ENCODE peak calls at places on chromosomes 5 and 9, in five cellular contexts. N, J, K, V and W are unnamed samples.

GRCh38 chr5:133247881-133248642 is 196.2 kb downstream of the HSPA4 start:
- DNase-seq in N (no peak), J (no peak), K (peak; percentile 38), V (no peak), W (peak; percentile 38)

GRCh38 chr5:122101636-122102285 is 23.7 kb upstream of the LOX start:
- DNase-seq in N (no peak), J (peak; percentile 17), K (peak; percentile 86), V (no peak), W (no peak)

GRCh38 chr9:133101356-133102189 is 19.5 kb downstream of the RALGDS start:
- DNase-seq in N (no peak), J (no peak), K (no peak), V (no peak), W (no peak)

GRCh38 chr9:108033976-108034964 is 544.7 kb upstream of the KLF4 start:
- DNase-seq in N (no peak), J (no peak), K (peak; percentile 89), V (no peak), W (no peak)

GRCh38 chr5:130337179-130337888 is 433.1 kb downstream of the CHSY3 start:
- DNase-seq in N (no peak), J (no peak), K (peak; percentile 1), V (no peak), W (peak; percentile 10)

GRCh38 chr5:93322970-93323369 is 258.0 kb downstream of the NR2F1-AS1 start:
- DNase-seq in N (no peak), J (no peak), K (no peak), V (no peak), W (no peak)

GRCh38 chr5:86461169-86461956 is 156.4 kb upstream of the COX7C start:
- DNase-seq in N (no peak), J (no peak), K (no peak), V (no peak), W (no peak)

GRCh38 chr9:32906213-32906612 is 95.2 kb downstream of the APTX start:
- DNase-seq in N (no peak), J (no peak), K (no peak), V (no peak), W (no peak)

GRCh38 chr5:69416180-69416579 is 1.3 kb downstream of the MARVELD2 start:
- DNase-seq in N (no peak), J (no peak), K (no peak), V (no peak), W (no peak)

GRCh38 chr5:14213253-14213652 is 70.1 kb downstream of the TRIO start:
- DNase-seq in N (no peak), J (no peak), K (peak; percentile 67), V (no peak), W (no peak)

GRCh38 chr5:41408676-41409443 is 101.5 kb downstream of the PLCXD3 start:
- DNase-seq in N (no peak), J (no peak), K (peak; percentile 87), V (no peak), W (no peak)

GRCh38 chr9:131707677-131708612 is 31.9 kb downstream of the RAPGEF1 start:
- DNase-seq in N (no peak), J (no peak), K (peak; percentile 90), V (no peak), W (peak; percentile 57)

GRCh38 chr9:123282343-123283047 is 14.1 kb upstream of the STRBP start:
- DNase-seq in N (no peak), J (no peak), K (no peak), V (no peak), W (peak; percentile 68)

GRCh38 chr5:170070556-170071412 is 34.9 kb upstream of the FOXI1 start:
- DNase-seq in N (peak; percentile 69), J (no peak), K (peak; percentile 77), V (no peak), W (peak; percentile 43)

GRCh38 chr5:12248831-12249230 is 344.6 kb upstream of the CTNND2 start:
- DNase-seq in N (no peak), J (no peak), K (no peak), V (no peak), W (no peak)

GRCh38 chr5:12246016-12246415 is 341.8 kb upstream of the CTNND2 start:
- DNase-seq in N (no peak), J (no peak), K (no peak), V (no peak), W (no peak)

GRCh38 chr5:12237837-12238575 is 333.8 kb upstream of the CTNND2 start:
- DNase-seq in N (no peak), J (no peak), K (no peak), V (no peak), W (no peak)

GRCh38 chr5:12245429-12245828 is 341.2 kb upstream of the CTNND2 start:
- DNase-seq in N (no peak), J (no peak), K (no peak), V (no peak), W (no peak)

GRCh38 chr5:12242960-12243888 is 339.0 kb upstream of the CTNND2 start:
- DNase-seq in N (no peak), J (no peak), K (peak; percentile 1), V (no peak), W (no peak)
- H3K9me3 ChIP-seq in N (no peaks in the 10 kb centered on the region), J (no peaks in the 10 kb centered on the region), K (no peaks in the 10 kb centered on the region), V (no peaks in the 10 kb centered on the region), W (no peaks in the 10 kb centered on the region)

DNA sequence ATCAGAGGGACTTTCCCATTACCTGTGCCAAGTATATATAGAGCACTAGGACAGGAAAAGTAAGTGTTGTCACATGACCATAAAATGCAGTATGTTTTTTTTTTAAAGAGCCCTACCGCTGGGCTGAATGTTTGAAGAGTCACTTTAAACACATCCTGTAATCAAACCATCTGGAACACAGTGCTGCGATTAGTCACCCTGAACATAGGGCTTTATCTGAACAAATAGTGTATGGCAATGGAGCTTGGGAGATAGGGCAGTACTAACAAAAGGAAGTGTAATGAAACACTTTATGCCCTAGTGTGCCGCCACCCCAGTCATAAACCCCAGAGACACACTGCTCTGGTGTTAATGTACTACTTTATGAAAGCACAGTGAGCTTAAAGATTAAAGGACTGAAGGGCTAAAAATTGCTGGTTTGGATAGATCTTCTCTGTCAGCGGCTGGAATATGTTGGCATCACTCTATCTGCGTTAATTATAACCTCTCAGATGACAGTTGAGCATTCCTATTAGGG is 90.4 kb downstream of the ZNF608 start:
- DNase-seq in N (no peak), J (no peak), K (peak; percentile 86), V (no peak), W (no peak)
- H3K4me3 ChIP-seq in N (peak overlapping the region; percentile 6), J (no peak overlapping the region), K (peak overlapping the region; percentile 67), V (no peak overlapping the region), W (no peak overlapping the region)

GRCh38 chr9:96738147-96739027 is 39.5 kb downstream of the ZNF510 start:
- DNase-seq in N (no peak), J (no peak), K (no peak), V (no peak), W (no peak)
- H3K9me3 ChIP-seq in N (peaks cover 53% of the 10 kb centered on the region), J (no peaks in the 10 kb centered on the region), K (peaks cover 16% of the 10 kb centered on the region), V (no peaks in the 10 kb centered on the region), W (peaks cover 11% of the 10 kb centered on the region)

GRCh38 chr5:171387970-171388815 is 544 bp downstream of the NPM1 start:
- DNase-seq in N (peak; percentile 86), J (peak; percentile 79), K (peak; percentile 91), V (peak; percentile 26), W (peak; percentile 73)
- H3K4me3 ChIP-seq in N (peak overlapping the region; percentile 96), J (peak overlapping the region; percentile 91), K (peak overlapping the region; percentile 99), V (peak overlapping the region; percentile 89), W (peak overlapping the region; percentile 92)